ENCODE peak calls at places on chromosomes 11 and 22, in five cellular contexts. One of them, this sample, is unnamed.

GRCh38 chr11:1433568-1433967 is 43.8 kb downstream of the BRSK2 start:
- DNase-seq in SK-N-SH: no peak
- DNase-seq in ELR: no peak
- DNase-seq in left cardiac atrium: no peak
- DNase-seq in T-helper 9 cell: no peak
- DNase-seq in this sample: no peak

GRCh38 chr11:133323354-133323753 is 208.9 kb downstream of the OPCML start:
- DNase-seq in SK-N-SH: no peak
- DNase-seq in ELR: no peak
- DNase-seq in left cardiac atrium: no peak
- DNase-seq in T-helper 9 cell: no peak
- DNase-seq in this sample: no peak

GRCh38 chr22:37410174-37411055 is 16.9 kb downstream of the ELFN2 start:
- DNase-seq in SK-N-SH: no peak
- DNase-seq in ELR: no peak
- DNase-seq in left cardiac atrium: peak
- DNase-seq in T-helper 9 cell: no peak
- DNase-seq in this sample: no peak

GRCh38 chr11:20049231-20049630 is 111.0 kb downstream of the DBX1 start:
- DNase-seq in SK-N-SH: no peak
- DNase-seq in ELR: no peak
- DNase-seq in left cardiac atrium: no peak
- DNase-seq in T-helper 9 cell: no peak
- DNase-seq in this sample: no peak

GRCh38 chr11:37511425-37511933 is 913.4 kb upstream of the RAG2 start:
- DNase-seq in SK-N-SH: no peak
- DNase-seq in ELR: peak
- DNase-seq in left cardiac atrium: no peak
- DNase-seq in T-helper 9 cell: no peak
- DNase-seq in this sample: no peak

GRCh38 chr11:27863637-27864036 is 163.4 kb upstream of the BDNF start:
- DNase-seq in SK-N-SH: no peak
- DNase-seq in ELR: no peak
- DNase-seq in left cardiac atrium: no peak
- DNase-seq in T-helper 9 cell: no peak
- DNase-seq in this sample: no peak

GRCh38 chr11:72354356-72355115 is 79.8 kb downstream of the CLPB start:
- DNase-seq in SK-N-SH: no peak
- DNase-seq in ELR: peak
- DNase-seq in left cardiac atrium: no peak
- DNase-seq in T-helper 9 cell: no peak
- DNase-seq in this sample: no peak

GRCh38 chr11:65501005-65501529 is 2.2 kb downstream of the MALAT1 start:
- DNase-seq in SK-N-SH: no peak
- DNase-seq in ELR: peak
- DNase-seq in left cardiac atrium: no peak
- DNase-seq in T-helper 9 cell: no peak
- DNase-seq in this sample: no peak

GRCh38 chr11:120929664-120930154 is 94.2 kb upstream of the TBCEL start:
- DNase-seq in SK-N-SH: peak
- DNase-seq in ELR: peak
- DNase-seq in left cardiac atrium: peak
- DNase-seq in T-helper 9 cell: peak
- DNase-seq in this sample: peak

GRCh38 chr22:23071163-23072034 is 1.1 kb downstream of the GNAZ start:
- DNase-seq in SK-N-SH: peak
- DNase-seq in ELR: no peak
- DNase-seq in left cardiac atrium: no peak
- DNase-seq in T-helper 9 cell: no peak
- DNase-seq in this sample: no peak

GRCh38 chr11:76694664-76695063 is 24.1 kb upstream of the LRRC32 start:
- DNase-seq in SK-N-SH: no peak
- DNase-seq in ELR: peak
- DNase-seq in left cardiac atrium: no peak
- DNase-seq in T-helper 9 cell: no peak
- DNase-seq in this sample: no peak

GRCh38 chr11:78926633-78927347 is 352.1 kb upstream of the NARS2 start:
- DNase-seq in SK-N-SH: peak
- DNase-seq in ELR: no peak
- DNase-seq in left cardiac atrium: no peak
- DNase-seq in T-helper 9 cell: no peak
- DNase-seq in this sample: no peak

GRCh38 chr22:39332441-39333064 is 13.1 kb upstream of the RPL3 start:
- DNase-seq in SK-N-SH: no peak
- DNase-seq in ELR: no peak
- DNase-seq in left cardiac atrium: no peak
- DNase-seq in T-helper 9 cell: no peak
- DNase-seq in this sample: no peak

GRCh38 chr11:17439316-17439782 is 37.3 kb downstream of the ABCC8 start:
- DNase-seq in SK-N-SH: no peak
- DNase-seq in ELR: no peak
- DNase-seq in left cardiac atrium: no peak
- DNase-seq in T-helper 9 cell: no peak
- DNase-seq in this sample: no peak

GRCh38 chr11:12893787-12894672 is 115.1 kb upstream of the RASSF10 start:
- DNase-seq in SK-N-SH: peak
- DNase-seq in ELR: peak
- DNase-seq in left cardiac atrium: peak
- DNase-seq in T-helper 9 cell: peak
- DNase-seq in this sample: peak

This sample was measured in progenitor cell of endocrine pancreas.